ENCODE peak calls at places on chromosomes 5 and 9, in seven cellular contexts. L is COR-L47; C is HTR-8/SVneo; F is hepatocyte; K is omental fat pad; X is CD8-positive, alpha-beta memory T cell; T is skeletal muscle cell. B is an unnamed sample.

GRCh38 chr5:172049226-172049796 is 42.9 kb upstream of the FBXW11 start:
- DNase-seq in L (no peak), C (no peak), F (no peak), K (no peak), X (no peak), T (no peak), B (no peak)

GRCh38 chr9:99385814-99386279 is 163.8 kb downstream of the SEC61B start:
- DNase-seq in L (no peak), C (no peak), F (peak), K (no peak), X (no peak), T (no peak), B (no peak)

GRCh38 chr9:29211003-29211584 is 1637.8 kb upstream of the C9orf72 start:
- DNase-seq in L (no peak), C (no peak), F (no peak), K (no peak), X (no peak), T (no peak), B (no peak)

GRCh38 chr5:122030251-122030650 is 47.8 kb downstream of the LOX start:
- DNase-seq in L (no peak), C (no peak), F (peak), K (no peak), X (no peak), T (no peak), B (no peak)

GRCh38 chr5:39478851-39479250 is 54.1 kb upstream of the DAB2 start:
- DNase-seq in L (no peak), C (no peak), F (no peak), K (no peak), X (no peak), T (no peak), B (no peak)

GRCh38 chr9:111916234-111916645 is 19.6 kb downstream of the UGCG start:
- DNase-seq in L (no peak), C (no peak), F (no peak), K (no peak), X (no peak), T (no peak), B (no peak)

GRCh38 chr9:109733690-109734089 is 46.3 kb upstream of the PALM2AKAP2 start:
- DNase-seq in L (no peak), C (peak), F (peak), K (no peak), X (no peak), T (no peak), B (no peak)

GRCh38 chr9:120905794-120906248 is 20.8 kb downstream of the TRAF1 start:
- DNase-seq in L (peak), C (no peak), F (no peak), K (no peak), X (peak), T (no peak), B (no peak)

GRCh38 chr5:61371474-61371873 is 39.4 kb downstream of the ZSWIM6 start:
- DNase-seq in L (no peak), C (no peak), F (no peak), K (no peak), X (no peak), T (no peak), B (no peak)

GRCh38 chr9:126097679-126098078 is 228.9 kb upstream of the MVB12B start:
- DNase-seq in L (no peak), C (no peak), F (no peak), K (no peak), X (no peak), T (no peak), B (no peak)

GRCh38 chr5:141848771-141849370 is 29.3 kb downstream of the PCDH1 start:
- DNase-seq in L (no peak), C (peak), F (peak), K (peak), X (peak), T (no peak), B (peak)

GRCh38 chr9:130946778-130947617 is 8.0 kb upstream of the FIBCD1 start:
- DNase-seq in L (peak), C (no peak), F (peak), K (no peak), X (no peak), T (no peak), B (no peak)

GRCh38 chr5:10902145-10902544 is 141.1 kb upstream of the DAP start:
- DNase-seq in L (no peak), C (no peak), F (no peak), K (no peak), X (no peak), T (peak), B (no peak)

GRCh38 chr5:32984851-32985250 is 273.7 kb downstream of the NPR3 start:
- DNase-seq in L (no peak), C (no peak), F (no peak), K (no peak), X (no peak), T (no peak), B (no peak)

GRCh38 chr5:1214163-1214935 is 10.8 kb upstream of the SLC6A18 start:
- DNase-seq in L (no peak), C (no peak), F (no peak), K (no peak), X (peak), T (no peak), B (no peak)

GRCh38 chr9:107316795-107317661 is 33.9 kb downstream of the RAD23B start:
- DNase-seq in L (no peak), C (no peak), F (no peak), K (no peak), X (no peak), T (no peak), B (no peak)

GRCh38 chr5:157384971-157385709 is 74.9 kb upstream of the NIPAL4 start:
- DNase-seq in L (no peak), C (peak), F (peak), K (no peak), X (no peak), T (peak), B (peak)

GRCh38 chr5:173941758-173942401 is 47.1 kb upstream of the C5orf47 start:
- DNase-seq in L (no peak), C (no peak), F (no peak), K (no peak), X (no peak), T (no peak), B (no peak)

GRCh38 chr5:146193291-146193690 is 10.1 kb upstream of the RBM27 start:
- DNase-seq in L (no peak), C (no peak), F (no peak), K (no peak), X (no peak), T (no peak), B (no peak)

GRCh38 chr9:89489548-89490527 is 8.1 kb downstream of the SEMA4D start:
- DNase-seq in L (no peak), C (no peak), F (no peak), K (no peak), X (no peak), T (no peak), B (no peak)